ENCODE peak calls at places on chromosomes 7 and 10, in four cellular contexts. F is Daoy; N is activated naive CD4-positive, alpha-beta T cell treated with anti-CD3 and anti-CD28 coated beads for 36 hours; U is EL. Q is an unnamed sample.

GRCh38 chr7:157949711-157950110 is 612.9 kb downstream of the DNAJB6 start:
- DNase-seq in U (no peak), N (no peak), F (peak), Q (no peak)

GRCh38 chr10:79090134-79090803 is 21.5 kb downstream of the ZMIZ1 start:
- DNase-seq in F (peak), N (no peak), U (peak), Q (no peak)

GRCh38 chr10:48606530-48607355 is 1.9 kb upstream of the ARHGAP22 start:
- DNase-seq in U (peak), N (no peak), F (peak), Q (peak)

GRCh38 chr10:69333205-69333604 is 54.9 kb downstream of the HK1 start:
- DNase-seq in N (no peak), F (no peak), U (peak), Q (peak)

GRCh38 chr7:132546366-132547145 is 29.7 kb downstream of the PLXNA4 start:
- DNase-seq in U (no peak), F (no peak), N (no peak), Q (no peak)

GRCh38 chr10:63412304-63412703 is 53.5 kb downstream of the JMJD1C start:
- DNase-seq in U (no peak), F (no peak), N (no peak), Q (no peak)

GRCh38 chr10:128529225-128529624 is 403.0 kb upstream of the MKI67 start:
- DNase-seq in U (no peak), N (no peak), F (no peak), Q (no peak)

GRCh38 chr7:155467846-155468821 is 10.2 kb downstream of the EN2 start:
- DNase-seq in N (no peak), U (no peak), F (peak), Q (peak)

GRCh38 chr10:103595933-103596726 is 102.6 kb downstream of the NEURL1 start:
- DNase-seq in N (no peak), F (no peak), U (no peak), Q (no peak)

GRCh38 chr7:1694981-1695511 is 25.0 kb downstream of the ELFN1 start:
- DNase-seq in N (peak), F (peak), U (no peak), Q (peak)

GRCh38 chr7:132402096-132402495 is 174.2 kb downstream of the PLXNA4 start:
- DNase-seq in U (no peak), F (no peak), N (no peak), Q (no peak)

GRCh38 chr10:69801094-69801433 is 642 bp upstream of the COL13A1 start:
- DNase-seq in F (peak), U (peak), N (peak), Q (peak)

GRCh38 chr7:149790146-149790548 is 16.8 kb upstream of the ZNF467 start:
- DNase-seq in F (peak), N (peak), U (no peak), Q (peak)

GRCh38 chr10:80462277-80462985 is 8.3 kb downstream of the TSPAN14 start:
- DNase-seq in F (no peak), U (no peak), N (no peak), Q (no peak)

GRCh38 chr7:50655490-50655889 is 90.3 kb upstream of the DDC start:
- DNase-seq in U (no peak), N (no peak), F (no peak), Q (peak)

GRCh38 chr10:46541017-46541661 is 15.3 kb downstream of the GPRIN2 start:
- DNase-seq in U (no peak), F (no peak), N (no peak), Q (peak)

GRCh38 chr10:127193125-127193524 is 3.3 kb downstream of the INSYN2A start:
- DNase-seq in N (no peak), F (peak), U (peak), Q (no peak)

GRCh38 chr10:82288461-82288881 is 413.5 kb downstream of the NRG3 start:
- DNase-seq in F (no peak), N (no peak), U (peak), Q (peak)

GRCh38 chr10:79244841-79245504 is 102.3 kb upstream of the PPIF start:
- DNase-seq in N (peak), U (no peak), F (no peak), Q (no peak)

GRCh38 chr7:422191-422885 is 97.3 kb downstream of the PDGFA start:
- DNase-seq in U (no peak), N (no peak), F (no peak), Q (no peak)

GRCh38 chr10:101829561-101830315 is 11.5 kb upstream of the OGA start:
- DNase-seq in N (peak), U (no peak), F (no peak), Q (peak)

GRCh38 chr7:55018361-55019328 is at the start of gene EGFR:
- DNase-seq in N (no peak), F (peak), U (peak), Q (peak)

GRCh38 chr10:30647089-30647488 is 17.5 kb upstream of the LYZL2 start:
- DNase-seq in U (no peak), N (no peak), F (no peak), Q (no peak)

GRCh38 chr10:130301026-130301892 is 165.1 kb downstream of the GLRX3 start:
- DNase-seq in N (peak), U (no peak), F (peak), Q (no peak)

GRCh38 chr7:16027396-16027795 is 340.9 kb upstream of the MEOX2 start:
- DNase-seq in U (no peak), N (no peak), F (no peak), Q (no peak)

GRCh38 chr7:40455485-40455884 is 320.7 kb downstream of the SUGCT start:
- DNase-seq in F (no peak), N (no peak), U (no peak), Q (no peak)

GRCh38 chr10:14340051-14340744 is 9.5 kb upstream of the FRMD4A start:
- DNase-seq in N (no peak), F (no peak), U (no peak), Q (no peak)

GRCh38 chr7:157674027-157674714 is 337.4 kb downstream of the DNAJB6 start:
- DNase-seq in U (no peak), F (peak), N (no peak), Q (peak)

GRCh38 chr7:116578526-116578925 is 53.7 kb downstream of the CAV1 start:
- DNase-seq in N (no peak), F (no peak), U (no peak), Q (no peak)

GRCh38 chr7:77697535-77697831 is 1.2 kb downstream of the RSBN1L start:
- DNase-seq in U (no peak), N (peak), F (no peak), Q (no peak)